ENCODE peak calls at places on chromosomes 1 and 21, in eight cellular contexts. M is AG09319, U is AG04450, P is GM10248, L is A549, G is IMR-90, Q is progenitor cell of endocrine pancreas, X is HFFc6. O is an unnamed sample.

GRCh38 chr1:16447641-16448040 is 7.1 kb downstream of the NECAP2 start:
- DNase-seq in M (no peak), U (no peak), P (no peak), L (no peak), G (no peak), Q (no peak), X (no peak), O (no peak)

GRCh38 chr1:153946622-153947246 is at the start of gene DENND4B:
- DNase-seq in M (peak), U (no peak), P (peak), L (peak), G (peak), Q (peak), X (peak), O (peak)

GRCh38 chr1:107829083-107829771 is 135.8 kb downstream of the VAV3 start:
- DNase-seq in M (no peak), U (no peak), P (no peak), L (no peak), G (no peak), Q (no peak), X (no peak), O (no peak)

GRCh38 chr1:230219174-230220067 is 152.4 kb downstream of the GALNT2 start:
- DNase-seq in M (no peak), U (no peak), P (no peak), L (no peak), G (no peak), Q (no peak), X (no peak), O (no peak)

GRCh38 chr1:116185161-116185701 is 74.0 kb downstream of the MAB21L3 start:
- DNase-seq in M (no peak), U (no peak), P (no peak), L (no peak), G (no peak), Q (no peak), X (no peak), O (no peak)

GRCh38 chr1:48025076-48025475 is 27.9 kb upstream of the TRABD2B start:
- DNase-seq in M (no peak), U (no peak), P (no peak), L (no peak), G (no peak), Q (no peak), X (no peak), O (no peak)

GRCh38 chr1:59903136-59903754 is 23.3 kb downstream of the CYP2J2 start:
- DNase-seq in M (no peak), U (no peak), P (peak), L (peak), G (no peak), Q (no peak), X (no peak), O (peak)

GRCh38 chr1:91725961-91726704 is 159.8 kb downstream of the TGFBR3 start:
- DNase-seq in M (peak), U (peak), P (no peak), L (no peak), G (peak), Q (no peak), X (peak), O (peak)

GRCh38 chr1:206672844-206673758 is 11.6 kb upstream of the MAPKAPK2 start:
- DNase-seq in M (no peak), U (no peak), P (peak), L (no peak), G (peak), Q (no peak), X (no peak), O (no peak)

GRCh38 chr21:43374228-43374885 is 52.6 kb downstream of the SIK1 start:
- DNase-seq in M (no peak), U (no peak), P (no peak), L (no peak), G (no peak), Q (no peak), X (no peak), O (no peak)

GRCh38 chr1:25945756-25946155 is 39.5 kb upstream of the STMN1 start:
- DNase-seq in M (no peak), U (no peak), P (no peak), L (no peak), G (no peak), Q (no peak), X (no peak), O (no peak)

GRCh38 chr1:26285366-26286063 is 5.6 kb downstream of the SH3BGRL3 start:
- DNase-seq in M (no peak), U (no peak), P (peak), L (peak), G (no peak), Q (peak), X (no peak), O (no peak)

GRCh38 chr1:236779312-236779711 is 15.8 kb upstream of the MTR start:
- DNase-seq in M (no peak), U (no peak), P (no peak), L (no peak), G (no peak), Q (no peak), X (no peak), O (no peak)

GRCh38 chr1:236773919-236774318 is 21.2 kb upstream of the MTR start:
- DNase-seq in M (no peak), U (no peak), P (no peak), L (no peak), G (no peak), Q (no peak), X (no peak), O (no peak)

GRCh38 chr1:236774926-236775325 is 20.2 kb upstream of the MTR start:
- DNase-seq in M (no peak), U (no peak), P (no peak), L (no peak), G (peak), Q (no peak), X (no peak), O (no peak)
- TF ChIP-seq CTCF in M (peak), U (peak), P (no peak), L (peak), G (peak), Q (peak), X (peak), O (peak)

GRCh38 chr1:151167116-151167515 is 1.2 kb downstream of the SCNM1 start:
- DNase-seq in M (no peak), U (no peak), P (no peak), L (no peak), G (no peak), Q (no peak), X (no peak), O (no peak)

GRCh38 chr1:151165281-151165737 is 393 bp downstream of the LYSMD1 start:
- DNase-seq in M (no peak), U (no peak), P (no peak), L (peak), G (peak), Q (peak), X (no peak), O (peak)

GRCh38 chr1:151164732-151165280 is 896 bp downstream of the LYSMD1 start:
- DNase-seq in M (no peak), U (no peak), P (no peak), L (no peak), G (peak), Q (peak), X (no peak), O (no peak)

GRCh38 chr1:151166506-151166956 is 587 bp downstream of the SCNM1 start:
- DNase-seq in M (no peak), U (peak), P (no peak), L (peak), G (peak), Q (no peak), X (peak), O (no peak)

GRCh38 chr1:151165738-151166505 is at the start of the genes LYSMD1 and SCNM1:
- DNase-seq in M (peak), U (peak), P (peak), L (peak), G (peak), Q (peak), X (peak), O (peak)
- TF ChIP-seq CTCF in M (no peak), U (no peak), P (no peak), L (no peak), G (peak), Q (no peak), X (no peak), O (peak)

GRCh38 chr1:164790081-164790480 is 231.1 kb downstream of the PBX1 start:
- DNase-seq in M (no peak), U (no peak), P (no peak), L (no peak), G (no peak), Q (no peak), X (no peak), O (no peak)

GRCh38 chr1:164785841-164786534 is 227.0 kb downstream of the PBX1 start:
- DNase-seq in M (no peak), U (no peak), P (no peak), L (no peak), G (peak), Q (no peak), X (no peak), O (no peak)

GRCh38 chr1:164787834-164788231 is 228.8 kb downstream of the PBX1 start:
- DNase-seq in M (no peak), U (no peak), P (no peak), L (no peak), G (no peak), Q (no peak), X (no peak), O (no peak)

GRCh38 chr1:164784960-164785359 is 226.0 kb downstream of the PBX1 start:
- DNase-seq in M (no peak), U (no peak), P (no peak), L (no peak), G (no peak), Q (no peak), X (no peak), O (no peak)

DNA sequence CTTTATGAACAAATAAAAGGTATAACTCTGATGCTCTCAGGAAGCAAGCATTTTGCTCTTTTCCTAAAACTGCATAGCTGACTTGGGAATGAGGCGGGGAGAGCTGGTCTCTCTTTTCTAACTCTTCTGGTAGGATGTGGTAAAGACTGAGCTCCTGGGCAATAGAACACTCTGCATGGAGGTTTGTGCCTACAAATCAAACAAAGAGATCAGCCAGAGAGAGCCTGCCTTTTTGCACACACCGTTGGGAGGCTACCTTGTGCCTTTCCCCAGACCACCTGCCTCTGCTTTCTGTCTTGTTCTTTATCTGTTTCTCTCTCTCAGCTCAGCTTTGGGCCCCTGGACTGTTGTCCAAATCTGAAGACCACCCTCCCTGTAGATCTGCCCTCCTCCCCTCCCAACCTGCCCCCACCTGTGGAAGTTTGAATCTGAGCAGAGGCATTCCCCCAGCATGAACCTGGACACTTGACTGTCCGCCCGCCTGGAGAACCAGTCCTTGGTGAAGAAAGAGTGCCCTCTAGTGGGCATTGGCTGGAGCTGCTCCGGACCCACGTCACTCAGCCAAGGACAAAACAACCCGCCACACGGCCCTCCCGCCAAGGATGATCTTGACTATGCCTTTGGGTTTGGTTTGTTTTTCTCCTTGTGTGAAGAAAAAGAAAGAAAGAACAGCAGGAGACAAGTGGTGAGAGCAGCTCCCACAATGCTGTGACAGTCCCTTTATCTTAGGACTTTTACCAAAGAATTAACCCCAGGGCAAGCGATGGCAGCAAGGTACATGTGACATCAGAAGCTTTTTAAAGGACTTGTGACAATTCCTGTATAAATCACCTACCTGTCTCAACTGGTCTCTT is 228.2 kb downstream of the PBX1 start:
- DNase-seq in M (peak), U (peak), P (peak), L (peak), G (peak), Q (peak), X (peak), O (peak)
- TF ChIP-seq CTCF in M (peak), U (peak), P (peak), L (peak), G (peak), Q (peak), X (peak), O (peak)

DNA sequence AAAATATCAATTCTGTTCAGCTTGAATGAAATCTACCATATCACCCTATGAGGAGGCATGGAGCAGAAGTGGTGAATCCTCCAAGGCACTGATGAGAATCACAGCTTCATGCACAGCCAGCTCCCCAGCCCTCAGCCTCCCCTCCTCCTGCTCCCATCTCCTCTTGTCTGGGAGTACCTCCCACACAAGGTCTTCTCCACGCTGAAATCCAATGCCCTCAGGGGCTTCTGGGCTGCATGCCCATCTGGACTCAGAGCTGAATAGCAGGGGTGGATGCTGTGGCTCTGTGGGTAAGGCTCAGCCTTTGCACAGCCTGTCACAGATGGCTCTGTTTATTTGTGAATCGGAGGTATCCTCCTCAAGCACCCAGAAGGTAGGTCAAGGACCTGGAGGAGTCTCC is 48.6 kb downstream of the KCNC4 start:
- DNase-seq in M (no peak), U (no peak), P (no peak), L (no peak), G (peak), Q (no peak), X (no peak), O (no peak)
- TF ChIP-seq CTCF in M (no peak), U (no peak), P (no peak), L (no peak), G (no peak), Q (no peak), X (no peak), O (no peak)

GRCh38 chr1:23800396-23801337 is at the start of gene GALE:
- DNase-seq in M (peak), U (peak), P (peak), L (peak), G (peak), Q (peak), X (peak), O (peak)
- TF ChIP-seq CTCF in M (no peak), U (no peak), P (no peak), L (no peak), G (no peak), Q (no peak), X (no peak), O (no peak)

GRCh38 chr1:97050501-97050900 is 328.9 kb downstream of the PTBP2 start:
- DNase-seq in M (no peak), U (no peak), P (no peak), L (no peak), G (peak), Q (no peak), X (peak), O (no peak)
- TF ChIP-seq CTCF in M (peak), U (peak), P (no peak), L (no peak), G (peak), Q (peak), X (peak), O (no peak)

GRCh38 chr1:174074757-174075156 is 52.6 kb upstream of the RC3H1 start:
- DNase-seq in M (peak), U (peak), P (peak), L (no peak), G (peak), Q (no peak), X (peak), O (no peak)
- TF ChIP-seq CTCF in M (peak), U (peak), P (peak), L (peak), G (peak), Q (no peak), X (peak), O (peak)

GRCh38 chr21:44487831-44488230 is 32.5 kb downstream of the LRRC3 start:
- DNase-seq in M (no peak), U (no peak), P (no peak), L (no peak), G (peak), Q (no peak), X (peak), O (peak)
- TF ChIP-seq CTCF in M (peak), U (peak), P (peak), L (peak), G (peak), Q (peak), X (peak), O (peak)

O was measured in testis.